ENCODE peak calls at places on chromosomes 1 and 21, in seven cellular contexts. One of them, this sample, is unnamed.

GRCh38 chr1:63322944-63323865 is 838 bp downstream of the FOXD3 start:
- DNase-seq in fibroblast of mammary gland: peak; percentile 14
- DNase-seq in epithelial cell of esophagus: peak; percentile 34
- DNase-seq in CD8-positive, alpha-beta T cell: peak; percentile 19
- DNase-seq in Calu3: peak; percentile 22
- DNase-seq in spleen: peak; percentile 85
- DNase-seq in GM13977: peak; percentile 50
- DNase-seq in this sample: peak; percentile 64

GRCh38 chr1:175641633-175642032 is 101.8 kb downstream of the TNR start:
- DNase-seq in fibroblast of mammary gland: no peak
- DNase-seq in epithelial cell of esophagus: no peak
- DNase-seq in CD8-positive, alpha-beta T cell: no peak
- DNase-seq in Calu3: no peak
- DNase-seq in spleen: no peak
- DNase-seq in GM13977: no peak
- DNase-seq in this sample: no peak

GRCh38 chr1:167797005-167797404 is 75.2 kb downstream of the MPZL1 start:
- DNase-seq in fibroblast of mammary gland: peak; percentile 100
- DNase-seq in epithelial cell of esophagus: peak; percentile 98
- DNase-seq in CD8-positive, alpha-beta T cell: no peak
- DNase-seq in Calu3: peak; percentile 48
- DNase-seq in spleen: no peak
- DNase-seq in GM13977: no peak
- DNase-seq in this sample: no peak

GRCh38 chr1:234315588-234315987 is 57.7 kb upstream of the COA6 start:
- DNase-seq in fibroblast of mammary gland: no peak
- DNase-seq in epithelial cell of esophagus: no peak
- DNase-seq in CD8-positive, alpha-beta T cell: no peak
- DNase-seq in Calu3: no peak
- DNase-seq in spleen: no peak
- DNase-seq in GM13977: no peak
- DNase-seq in this sample: no peak

GRCh38 chr1:59204001-59204400 is 92.9 kb upstream of the FGGY start:
- DNase-seq in fibroblast of mammary gland: no peak
- DNase-seq in epithelial cell of esophagus: no peak
- DNase-seq in CD8-positive, alpha-beta T cell: no peak
- DNase-seq in Calu3: peak; percentile 15
- DNase-seq in spleen: no peak
- DNase-seq in GM13977: no peak
- DNase-seq in this sample: no peak

GRCh38 chr1:77632216-77632615 is 50.2 kb downstream of the ZZZ3 start:
- DNase-seq in fibroblast of mammary gland: no peak
- DNase-seq in epithelial cell of esophagus: no peak
- DNase-seq in CD8-positive, alpha-beta T cell: no peak
- DNase-seq in Calu3: no peak
- DNase-seq in spleen: no peak
- DNase-seq in GM13977: no peak
- DNase-seq in this sample: no peak

GRCh38 chr1:228039986-228040385 is 33.2 kb downstream of the WNT3A start:
- DNase-seq in fibroblast of mammary gland: no peak
- DNase-seq in epithelial cell of esophagus: no peak
- DNase-seq in CD8-positive, alpha-beta T cell: no peak
- DNase-seq in Calu3: no peak
- DNase-seq in spleen: peak; percentile 47
- DNase-seq in GM13977: no peak
- DNase-seq in this sample: no peak

GRCh38 chr1:174976436-174977107 is 23.2 kb upstream of the CACYBP start:
- DNase-seq in fibroblast of mammary gland: peak; percentile 79
- DNase-seq in epithelial cell of esophagus: peak; percentile 81
- DNase-seq in CD8-positive, alpha-beta T cell: no peak
- DNase-seq in Calu3: no peak
- DNase-seq in spleen: no peak
- DNase-seq in GM13977: no peak
- DNase-seq in this sample: no peak

GRCh38 chr1:61869691-61870109 is 127.4 kb downstream of the PATJ start:
- DNase-seq in fibroblast of mammary gland: no peak
- DNase-seq in epithelial cell of esophagus: no peak
- DNase-seq in CD8-positive, alpha-beta T cell: no peak
- DNase-seq in Calu3: no peak
- DNase-seq in spleen: no peak
- DNase-seq in GM13977: no peak
- DNase-seq in this sample: no peak

GRCh38 chr1:21294266-21295058 is 4.2 kb upstream of the ECE1 start:
- DNase-seq in fibroblast of mammary gland: no peak
- DNase-seq in epithelial cell of esophagus: no peak
- DNase-seq in CD8-positive, alpha-beta T cell: peak; percentile 76
- DNase-seq in Calu3: peak; percentile 47
- DNase-seq in spleen: peak; percentile 95
- DNase-seq in GM13977: peak; percentile 77
- DNase-seq in this sample: peak; percentile 95

GRCh38 chr1:158818560-158818959 is 12.6 kb upstream of the MNDA start:
- DNase-seq in fibroblast of mammary gland: no peak
- DNase-seq in epithelial cell of esophagus: no peak
- DNase-seq in CD8-positive, alpha-beta T cell: no peak
- DNase-seq in Calu3: no peak
- DNase-seq in spleen: no peak
- DNase-seq in GM13977: no peak
- DNase-seq in this sample: no peak

GRCh38 chr1:234564035-234565029 is 45.6 kb downstream of the IRF2BP2 start:
- DNase-seq in fibroblast of mammary gland: peak; percentile 69
- DNase-seq in epithelial cell of esophagus: peak; percentile 100
- DNase-seq in CD8-positive, alpha-beta T cell: no peak
- DNase-seq in Calu3: peak; percentile 80
- DNase-seq in spleen: no peak
- DNase-seq in GM13977: no peak
- DNase-seq in this sample: no peak

GRCh38 chr1:172338295-172338735 is 82.2 kb upstream of the C1orf105 start:
- DNase-seq in fibroblast of mammary gland: no peak
- DNase-seq in epithelial cell of esophagus: no peak
- DNase-seq in CD8-positive, alpha-beta T cell: no peak
- DNase-seq in Calu3: no peak
- DNase-seq in spleen: no peak
- DNase-seq in GM13977: no peak
- DNase-seq in this sample: no peak

GRCh38 chr1:205014772-205015171 is 28.2 kb upstream of the CNTN2 start:
- DNase-seq in fibroblast of mammary gland: no peak
- DNase-seq in epithelial cell of esophagus: no peak
- DNase-seq in CD8-positive, alpha-beta T cell: no peak
- DNase-seq in Calu3: no peak
- DNase-seq in spleen: no peak
- DNase-seq in GM13977: no peak
- DNase-seq in this sample: no peak

GRCh38 chr1:22143586-22144033 is 713 bp upstream of the WNT4 start:
- DNase-seq in fibroblast of mammary gland: no peak
- DNase-seq in epithelial cell of esophagus: no peak
- DNase-seq in CD8-positive, alpha-beta T cell: no peak
- DNase-seq in Calu3: peak; percentile 9
- DNase-seq in spleen: no peak
- DNase-seq in GM13977: no peak
- DNase-seq in this sample: no peak

GRCh38 chr1:224192082-224192786 is 9.2 kb downstream of the DEGS1 start:
- DNase-seq in fibroblast of mammary gland: no peak
- DNase-seq in epithelial cell of esophagus: no peak
- DNase-seq in CD8-positive, alpha-beta T cell: no peak
- DNase-seq in Calu3: no peak
- DNase-seq in spleen: no peak
- DNase-seq in GM13977: no peak
- DNase-seq in this sample: no peak

DNA sequence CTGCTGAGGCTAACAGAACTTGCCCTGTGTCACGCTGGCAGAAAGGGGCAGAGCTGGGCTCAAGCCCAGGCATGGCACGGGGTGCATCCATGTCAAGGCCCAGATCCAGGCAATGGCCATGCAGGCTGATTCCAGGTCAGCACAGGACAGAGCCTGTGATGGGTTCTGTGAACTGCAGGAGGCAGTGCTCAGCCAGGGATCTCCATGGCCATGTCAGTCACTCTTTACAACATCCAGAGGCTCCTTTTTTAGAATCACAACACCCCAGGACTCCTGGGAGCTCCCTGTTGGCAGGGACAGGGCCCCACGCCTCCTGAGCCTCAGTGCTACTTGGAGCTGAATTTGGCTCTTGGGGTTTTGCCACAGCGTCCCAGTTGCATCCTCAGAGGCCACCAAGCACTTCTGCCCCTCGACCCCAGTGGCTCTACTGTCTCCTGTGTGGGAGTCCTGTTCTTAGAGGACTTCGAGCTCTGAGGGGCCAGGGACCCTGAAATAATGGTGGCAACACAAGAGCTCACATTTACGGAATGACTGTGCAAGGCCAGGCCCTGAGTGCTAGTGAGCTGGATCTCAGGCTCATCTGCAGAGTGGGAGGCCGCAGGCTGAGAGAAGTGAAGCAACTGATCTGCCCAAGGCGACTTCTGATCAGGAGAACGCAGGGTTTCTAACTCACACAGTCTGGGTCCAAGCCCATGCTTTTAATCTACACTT is 211.5 kb downstream of the TRABD2B start:
- DNase-seq in fibroblast of mammary gland: no peak
- DNase-seq in epithelial cell of esophagus: peak; percentile 18
- DNase-seq in CD8-positive, alpha-beta T cell: no peak
- DNase-seq in Calu3: no peak
- DNase-seq in spleen: no peak
- DNase-seq in GM13977: no peak
- DNase-seq in this sample: no peak
- TF ChIP-seq CTCF in fibroblast of mammary gland: peak; percentile 17
- TF ChIP-seq CTCF in epithelial cell of esophagus: no peak
- TF ChIP-seq CTCF in CD8-positive, alpha-beta T cell: no peak
- TF ChIP-seq CTCF in Calu3: no peak
- TF ChIP-seq CTCF in spleen: no peak
- TF ChIP-seq CTCF in GM13977: no peak
- TF ChIP-seq CTCF in this sample: no peak

GRCh38 chr1:36344395-36344680 is 20.9 kb upstream of the EVA1B start:
- DNase-seq in fibroblast of mammary gland: no peak
- DNase-seq in epithelial cell of esophagus: no peak
- DNase-seq in CD8-positive, alpha-beta T cell: no peak
- DNase-seq in Calu3: no peak
- DNase-seq in spleen: peak; percentile 71
- DNase-seq in GM13977: no peak
- DNase-seq in this sample: no peak

GRCh38 chr1:36341626-36342320 is 18.3 kb upstream of the EVA1B start:
- DNase-seq in fibroblast of mammary gland: no peak
- DNase-seq in epithelial cell of esophagus: no peak
- DNase-seq in CD8-positive, alpha-beta T cell: no peak
- DNase-seq in Calu3: no peak
- DNase-seq in spleen: peak; percentile 77
- DNase-seq in GM13977: no peak
- DNase-seq in this sample: no peak

GRCh38 chr1:36343651-36344394 is 20.4 kb upstream of the EVA1B start:
- DNase-seq in fibroblast of mammary gland: no peak
- DNase-seq in epithelial cell of esophagus: no peak
- DNase-seq in CD8-positive, alpha-beta T cell: no peak
- DNase-seq in Calu3: no peak
- DNase-seq in spleen: peak; percentile 74
- DNase-seq in GM13977: no peak
- DNase-seq in this sample: no peak

GRCh38 chr1:36345353-36345752 is 21.9 kb upstream of the EVA1B start:
- DNase-seq in fibroblast of mammary gland: no peak
- DNase-seq in epithelial cell of esophagus: no peak
- DNase-seq in CD8-positive, alpha-beta T cell: no peak
- DNase-seq in Calu3: no peak
- DNase-seq in spleen: peak; percentile 66
- DNase-seq in GM13977: no peak
- DNase-seq in this sample: no peak

GRCh38 chr1:36342426-36343185 is 19.2 kb upstream of the EVA1B start:
- DNase-seq in fibroblast of mammary gland: peak; percentile 80
- DNase-seq in epithelial cell of esophagus: peak; percentile 76
- DNase-seq in CD8-positive, alpha-beta T cell: peak; percentile 40
- DNase-seq in Calu3: peak; percentile 87
- DNase-seq in spleen: peak; percentile 89
- DNase-seq in GM13977: peak; percentile 65
- DNase-seq in this sample: peak; percentile 63
- TF ChIP-seq CTCF in fibroblast of mammary gland: peak; percentile 68
- TF ChIP-seq CTCF in epithelial cell of esophagus: peak; percentile 65
- TF ChIP-seq CTCF in CD8-positive, alpha-beta T cell: peak; percentile 69
- TF ChIP-seq CTCF in Calu3: peak; percentile 89
- TF ChIP-seq CTCF in spleen: peak; percentile 86
- TF ChIP-seq CTCF in GM13977: peak; percentile 86
- TF ChIP-seq CTCF in this sample: peak; percentile 68

GRCh38 chr21:32918467-32919140 is 107.1 kb upstream of the OLIG2 start:
- DNase-seq in fibroblast of mammary gland: no peak
- DNase-seq in epithelial cell of esophagus: no peak
- DNase-seq in CD8-positive, alpha-beta T cell: no peak
- DNase-seq in Calu3: no peak
- DNase-seq in spleen: no peak
- DNase-seq in GM13977: no peak
- DNase-seq in this sample: no peak

GRCh38 chr21:32917392-32918135 is 108.2 kb upstream of the OLIG2 start:
- DNase-seq in fibroblast of mammary gland: no peak
- DNase-seq in epithelial cell of esophagus: no peak
- DNase-seq in CD8-positive, alpha-beta T cell: no peak
- DNase-seq in Calu3: no peak
- DNase-seq in spleen: no peak
- DNase-seq in GM13977: no peak
- DNase-seq in this sample: no peak

GRCh38 chr21:32920474-32920873 is 105.3 kb upstream of the OLIG2 start:
- DNase-seq in fibroblast of mammary gland: no peak
- DNase-seq in epithelial cell of esophagus: no peak
- DNase-seq in CD8-positive, alpha-beta T cell: no peak
- DNase-seq in Calu3: no peak
- DNase-seq in spleen: no peak
- DNase-seq in GM13977: no peak
- DNase-seq in this sample: no peak

GRCh38 chr21:32925098-32925497 is 100.6 kb upstream of the OLIG2 start:
- DNase-seq in fibroblast of mammary gland: no peak
- DNase-seq in epithelial cell of esophagus: no peak
- DNase-seq in CD8-positive, alpha-beta T cell: no peak
- DNase-seq in Calu3: no peak
- DNase-seq in spleen: no peak
- DNase-seq in GM13977: no peak
- DNase-seq in this sample: no peak

DNA sequence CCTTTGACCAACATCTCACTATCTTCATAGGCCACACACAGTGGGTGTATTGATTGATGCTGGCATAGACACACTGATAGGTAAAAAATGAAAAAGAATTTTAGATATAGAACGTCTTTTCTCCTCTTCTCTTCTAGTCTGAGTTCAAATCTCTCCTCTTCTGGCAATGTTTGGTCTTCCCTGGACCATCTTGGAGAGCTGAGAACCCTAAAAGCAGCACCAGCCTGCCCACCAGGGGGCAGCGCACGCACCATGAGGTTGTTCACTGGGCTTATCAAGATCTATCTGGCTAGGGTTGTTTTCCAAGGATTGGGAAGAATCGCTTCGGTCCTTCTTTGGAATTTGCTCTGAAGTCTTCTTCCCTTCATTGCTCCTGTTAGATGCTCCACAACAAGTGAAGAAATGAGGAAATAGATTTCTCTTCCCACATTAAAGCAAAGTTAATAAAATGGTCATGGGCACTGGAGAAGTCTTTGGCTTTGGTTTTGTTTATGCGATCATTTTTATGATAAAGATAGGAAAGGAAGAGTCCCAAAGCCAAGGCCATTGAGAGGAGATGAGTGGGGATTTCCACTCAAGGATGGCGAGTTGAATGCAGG is 104.0 kb upstream of the OLIG2 start:
- DNase-seq in fibroblast of mammary gland: peak; percentile 33
- DNase-seq in epithelial cell of esophagus: peak; percentile 11
- DNase-seq in CD8-positive, alpha-beta T cell: peak; percentile 32
- DNase-seq in Calu3: peak; percentile 24
- DNase-seq in spleen: peak; percentile 79
- DNase-seq in GM13977: no peak
- DNase-seq in this sample: no peak
- TF ChIP-seq CTCF in fibroblast of mammary gland: peak; percentile 65
- TF ChIP-seq CTCF in epithelial cell of esophagus: peak; percentile 14
- TF ChIP-seq CTCF in CD8-positive, alpha-beta T cell: peak; percentile 55
- TF ChIP-seq CTCF in Calu3: peak; percentile 20
- TF ChIP-seq CTCF in spleen: peak; percentile 70
- TF ChIP-seq CTCF in GM13977: peak; percentile 60
- TF ChIP-seq CTCF in this sample: peak; percentile 77

GRCh38 chr1:26887125-26887524 is 3.0 kb downstream of the GPN2 start:
- DNase-seq in fibroblast of mammary gland: peak; percentile 65
- DNase-seq in epithelial cell of esophagus: peak; percentile 59
- DNase-seq in CD8-positive, alpha-beta T cell: no peak
- DNase-seq in Calu3: peak; percentile 16
- DNase-seq in spleen: no peak
- DNase-seq in GM13977: no peak
- DNase-seq in this sample: peak; percentile 28
- TF ChIP-seq CTCF in fibroblast of mammary gland: peak; percentile 58
- TF ChIP-seq CTCF in epithelial cell of esophagus: peak; percentile 59
- TF ChIP-seq CTCF in CD8-positive, alpha-beta T cell: peak; percentile 52
- TF ChIP-seq CTCF in Calu3: no peak
- TF ChIP-seq CTCF in spleen: peak; percentile 47
- TF ChIP-seq CTCF in GM13977: peak; percentile 47
- TF ChIP-seq CTCF in this sample: peak; percentile 39